ENCODE peak calls at places on chromosomes 3 and 15, in six cellular contexts. M is epithelial cell of prostate, F is smooth muscle cell of the brain vasculature, T is cardiac muscle cell, E is non-pigmented ciliary epithelial cell, S is left colon. R is an unnamed sample.

GRCh38 chr3:122398920-122399319 is 14.9 kb downstream of the FAM162A start:
- DNase-seq in M (no peak), F (no peak), T (no peak), E (no peak), S (no peak), R (no peak)

GRCh38 chr3:45665101-45665572 is 24.1 kb upstream of the SACM1L start:
- DNase-seq in M (no peak), F (no peak), T (peak; percentile 38), E (no peak), S (peak; percentile 57), R (peak; percentile 47)

GRCh38 chr3:13932578-13933295 is 52.9 kb upstream of the WNT7A start:
- DNase-seq in M (no peak), F (no peak), T (peak; percentile 17), E (no peak), S (no peak), R (no peak)

GRCh38 chr3:113847664-113848461 is 9.3 kb downstream of the GRAMD1C start:
- DNase-seq in M (peak; percentile 86), F (no peak), T (no peak), E (no peak), S (no peak), R (no peak)

GRCh38 chr15:95910643-95911212 is 419.8 kb upstream of the NR2F2 start:
- DNase-seq in M (no peak), F (no peak), T (no peak), E (no peak), S (no peak), R (no peak)

GRCh38 chr3:46866720-46867549 is 3.7 kb upstream of the MYL3 start:
- DNase-seq in M (no peak), F (no peak), T (peak; percentile 71), E (no peak), S (peak; percentile 89), R (no peak)

GRCh38 chr3:68288050-68288449 is 633.6 kb upstream of the SUCLG2 start:
- DNase-seq in M (no peak), F (no peak), T (no peak), E (no peak), S (no peak), R (no peak)

GRCh38 chr15:93107646-93108045 is 18.6 kb upstream of the RGMA start:
- DNase-seq in M (no peak), F (no peak), T (no peak), E (no peak), S (no peak), R (no peak)

GRCh38 chr3:179652467-179653105 is at the start of gene USP13:
- DNase-seq in M (no peak), F (no peak), T (peak; percentile 88), E (no peak), S (peak; percentile 65), R (peak; percentile 40)

GRCh38 chr3:132325103-132325606 is 7.9 kb downstream of the ACP3 start:
- DNase-seq in M (no peak), F (no peak), T (no peak), E (no peak), S (no peak), R (no peak)

GRCh38 chr15:48722764-48723661 is 77.5 kb upstream of the FBN1 start:
- DNase-seq in M (peak; percentile 79), F (no peak), T (peak; percentile 51), E (no peak), S (no peak), R (peak; percentile 84)

GRCh38 chr3:182596673-182597410 is 196.5 kb upstream of the ATP11B start:
- DNase-seq in M (no peak), F (no peak), T (no peak), E (no peak), S (no peak), R (no peak)

GRCh38 chr3:197480320-197480719 is 75.4 kb downstream of the BDH1 start:
- DNase-seq in M (no peak), F (no peak), T (no peak), E (no peak), S (no peak), R (no peak)

GRCh38 chr3:43693594-43693993 is 2.9 kb downstream of the ABHD5 start:
- DNase-seq in M (no peak), F (no peak), T (no peak), E (no peak), S (no peak), R (no peak)

GRCh38 chr15:63896336-63897115 is 62.8 kb upstream of the HERC1 start:
- DNase-seq in M (no peak), F (peak; percentile 71), T (peak; percentile 70), E (peak; percentile 60), S (no peak), R (peak; percentile 83)

GRCh38 chr15:76994971-76995945 is at the start of gene PSTPIP1:
- DNase-seq in M (no peak), F (no peak), T (no peak), E (no peak), S (peak; percentile 50), R (no peak)

GRCh38 chr3:55549172-55549571 is 62.1 kb upstream of the WNT5A start:
- DNase-seq in M (no peak), F (no peak), T (peak; percentile 21), E (no peak), S (no peak), R (no peak)

GRCh38 chr15:61314443-61314842 is 85.3 kb upstream of the RORA start:
- DNase-seq in M (no peak), F (no peak), T (no peak), E (no peak), S (no peak), R (no peak)

GRCh38 chr15:44033894-44034293 is 161.2 kb downstream of the FRMD5 start:
- DNase-seq in M (no peak), F (no peak), T (peak; percentile 40), E (no peak), S (no peak), R (peak; percentile 53)

GRCh38 chr15:40445411-40446055 is 4.8 kb downstream of the BAHD1 start:
- DNase-seq in M (no peak), F (no peak), T (no peak), E (peak; percentile 23), S (no peak), R (no peak)

GRCh38 chr3:185309795-185310194 is 53.1 kb upstream of the MAP3K13 start:
- DNase-seq in M (no peak), F (no peak), T (no peak), E (no peak), S (no peak), R (no peak)

GRCh38 chr3:174334111-174334510 is 525.0 kb upstream of the NAALADL2 start:
- DNase-seq in M (no peak), F (no peak), T (no peak), E (no peak), S (no peak), R (no peak)

GRCh38 chr3:72318504-72319201 is 529.6 kb downstream of the SHQ1 start:
- DNase-seq in M (no peak), F (no peak), T (no peak), E (no peak), S (no peak), R (no peak)

GRCh38 chr3:139110072-139110830 is 65.6 kb upstream of the PRR23C start:
- DNase-seq in M (no peak), F (no peak), T (no peak), E (no peak), S (peak; percentile 68), R (no peak)

GRCh38 chr15:80474751-80475295 is 70.6 kb downstream of the ARNT2 start:
- DNase-seq in M (no peak), F (no peak), T (no peak), E (no peak), S (no peak), R (no peak)

GRCh38 chr3:54859204-54859603 is 68.7 kb downstream of the LRTM1 start:
- DNase-seq in M (no peak), F (no peak), T (peak; percentile 9), E (no peak), S (no peak), R (peak; percentile 29)

GRCh38 chr3:66633982-66634381 is 133.2 kb upstream of the LRIG1 start:
- DNase-seq in M (no peak), F (no peak), T (no peak), E (no peak), S (no peak), R (no peak)

GRCh38 chr3:27607370-27607769 is 114.8 kb downstream of the EOMES start:
- DNase-seq in M (no peak), F (no peak), T (peak; percentile 48), E (no peak), S (no peak), R (no peak)

GRCh38 chr15:40115670-40116093 is 7.0 kb upstream of the BMF start:
- DNase-seq in M (no peak), F (no peak), T (peak; percentile 49), E (no peak), S (peak; percentile 57), R (no peak)

GRCh38 chr3:193488741-193489140 is 66.0 kb downstream of the ATP13A4 start:
- DNase-seq in M (no peak), F (no peak), T (no peak), E (no peak), S (no peak), R (no peak)

GRCh38 chr15:100114100-100114499 is 227.7 kb downstream of the ADAMTS17 start:
- DNase-seq in M (no peak), F (peak; percentile 44), T (peak; percentile 98), E (peak; percentile 79), S (no peak), R (peak; percentile 52)

GRCh38 chr3:13828501-13828900 is 51.4 kb downstream of the WNT7A start:
- DNase-seq in M (no peak), F (no peak), T (no peak), E (no peak), S (no peak), R (no peak)

GRCh38 chr3:17153209-17153608 is 268.5 kb downstream of the PLCL2 start:
- DNase-seq in M (no peak), F (no peak), T (no peak), E (no peak), S (no peak), R (no peak)